ENCODE peak calls at places on chromosomes 13 and 19, in seven cellular contexts. I, Y, J, C, P, T and E are unnamed samples.

GRCh38 chr13:100789481-100789880 is 114.9 kb upstream of the TMTC4 start:
- DNase-seq in C (no peak), J (no peak), I (no peak), T (no peak), Y (no peak), P (no peak), E (no peak)

GRCh38 chr19:35357867-35358573 is at the start of gene FFAR3:
- DNase-seq in Y (no peak), T (peak), C (peak), P (no peak), I (no peak), J (no peak), E (peak)

GRCh38 chr19:28710278-28710677 is 502.7 kb downstream of the UQCRFS1 start:
- DNase-seq in J (no peak), T (no peak), P (peak), Y (no peak), C (peak), I (no peak), E (no peak)

GRCh38 chr13:102392810-102393209 is 9.0 kb downstream of the FGF14 start:
- DNase-seq in J (no peak), P (no peak), Y (no peak), T (no peak), C (no peak), I (no peak), E (no peak)

GRCh38 chr13:43767351-43767901 is 19.3 kb downstream of the ENOX1 start:
- DNase-seq in I (no peak), Y (no peak), J (peak), C (no peak), P (no peak), T (no peak), E (peak)

GRCh38 chr19:51158474-51159129 is 16.5 kb downstream of the SIGLEC7 start:
- DNase-seq in Y (peak), C (peak), J (no peak), P (peak), I (peak), T (peak), E (peak)

GRCh38 chr19:30077851-30078355 is 135.9 kb downstream of the URI1 start:
- DNase-seq in T (peak), J (no peak), P (no peak), C (no peak), Y (no peak), I (no peak), E (no peak)

GRCh38 chr13:64531400-64531799 is 2698.7 kb downstream of the PCDH9 start:
- DNase-seq in Y (no peak), I (no peak), P (no peak), T (no peak), C (no peak), J (no peak), E (no peak)

GRCh38 chr13:99237981-99238662 is 20.1 kb downstream of the GPR18 start:
- DNase-seq in C (no peak), T (no peak), I (no peak), P (no peak), J (no peak), Y (no peak), E (no peak)

GRCh38 chr13:62167650-62168172 is 752.1 kb upstream of the PCDH20 start:
- DNase-seq in I (no peak), T (no peak), J (no peak), Y (no peak), P (no peak), C (no peak), E (no peak)

GRCh38 chr13:36543671-36544070 is 111.4 kb downstream of the CCNA1 start:
- DNase-seq in P (peak), T (no peak), C (peak), Y (no peak), J (no peak), I (no peak), E (no peak)

GRCh38 chr13:97492684-97493371 is 58.9 kb downstream of the RAP2A start:
- DNase-seq in J (no peak), T (no peak), C (no peak), Y (no peak), I (no peak), P (no peak), E (no peak)

GRCh38 chr19:46813570-46814358 is 25.4 kb upstream of the SLC1A5 start:
- DNase-seq in T (peak), P (peak), Y (no peak), C (peak), J (peak), I (no peak), E (no peak)

GRCh38 chr13:43520331-43520730 is 266.4 kb downstream of the ENOX1 start:
- DNase-seq in T (no peak), J (no peak), I (no peak), C (no peak), P (no peak), Y (no peak), E (no peak)

GRCh38 chr13:83881917-83882625 is at the start of gene SLITRK1:
- DNase-seq in T (no peak), C (peak), I (no peak), J (no peak), Y (peak), P (peak), E (peak)

GRCh38 chr13:42108217-42108616 is 59.8 kb downstream of the DGKH start:
- DNase-seq in C (no peak), P (no peak), T (no peak), Y (no peak), I (no peak), J (no peak), E (no peak)

GRCh38 chr13:46317120-46317519 is 69.9 kb downstream of the RUBCNL start:
- DNase-seq in P (no peak), T (no peak), J (no peak), C (peak), Y (no peak), I (no peak), E (no peak)

GRCh38 chr19:4506449-4507149 is 11.7 kb downstream of the PLIN4 start:
- DNase-seq in C (peak), T (no peak), P (no peak), I (no peak), Y (no peak), J (no peak), E (no peak)

GRCh38 chr13:98508280-98509074 is 68.4 kb downstream of the STK24 start:
- DNase-seq in J (no peak), T (no peak), Y (no peak), I (no peak), C (peak), P (no peak), E (no peak)

GRCh38 chr13:65926750-65927171 is 1303.4 kb downstream of the PCDH9 start:
- DNase-seq in C (peak), T (no peak), I (no peak), Y (no peak), P (peak), J (no peak), E (peak)

GRCh38 chr13:95193509-95194230 is 107.6 kb downstream of the ABCC4 start:
- DNase-seq in J (no peak), P (no peak), C (no peak), I (no peak), Y (no peak), T (no peak), E (no peak)

GRCh38 chr19:45075215-45076028 is 856 bp downstream of the ZNF296 start:
- DNase-seq in C (peak), T (peak), I (no peak), P (peak), J (no peak), Y (no peak), E (no peak)

GRCh38 chr13:35927554-35927953 is 203.6 kb downstream of the DCLK1 start:
- DNase-seq in Y (no peak), C (peak), J (peak), P (no peak), T (no peak), I (no peak), E (peak)

GRCh38 chr19:5585461-5586299 is 17.9 kb upstream of the TINCR start:
- DNase-seq in T (no peak), J (no peak), I (peak), Y (no peak), P (no peak), C (no peak), E (no peak)

GRCh38 chr19:55601127-55601526 is 1.0 kb downstream of the ZNF524 start:
- DNase-seq in Y (no peak), P (no peak), J (no peak), T (no peak), I (no peak), C (no peak), E (no peak)

GRCh38 chr19:7068599-7068998 is 904 bp upstream of the ZNF557 start:
- DNase-seq in T (no peak), P (no peak), I (no peak), Y (no peak), C (no peak), J (no peak), E (no peak)

GRCh38 chr19:48735031-48735615 is 5.3 kb downstream of the RASIP1 start:
- DNase-seq in T (no peak), Y (no peak), P (peak), J (no peak), C (peak), I (no peak), E (no peak)

GRCh38 chr19:15623711-15624318 is 8.8 kb downstream of the CYP4F8 start:
- DNase-seq in J (no peak), I (no peak), T (no peak), P (no peak), Y (no peak), C (no peak), E (no peak)